ENCODE peak calls at places on chromosomes 3 and 15, in eight cellular contexts. Z, N, C, J, M, Q, V and U are unnamed samples.

GRCh38 chr3:43062040-43062555 is 43.8 kb downstream of the POMGNT2 start:
- DNase-seq in Z (no peak), N (no peak), C (no peak), J (no peak), M (no peak), Q (no peak), V (no peak), U (no peak)

GRCh38 chr15:69424748-69425413 is 10.7 kb downstream of the KIF23 start:
- DNase-seq in Z (no peak), N (no peak), C (no peak), J (no peak), M (no peak), Q (no peak), V (no peak), U (no peak)

GRCh38 chr15:100769975-100770340 is 109.7 kb upstream of the ALDH1A3 start:
- DNase-seq in Z (no peak), N (no peak), C (peak), J (no peak), M (peak), Q (peak), V (no peak), U (no peak)

GRCh38 chr3:140466535-140466934 is 211.3 kb upstream of the TRIM42 start:
- DNase-seq in Z (no peak), N (no peak), C (no peak), J (no peak), M (no peak), Q (no peak), V (no peak), U (no peak)

GRCh38 chr3:9098716-9099675 is 135.7 kb upstream of the RAD18 start:
- DNase-seq in Z (no peak), N (no peak), C (no peak), J (no peak), M (peak), Q (no peak), V (peak), U (no peak)

GRCh38 chr15:90031231-90031791 is 30.2 kb downstream of the ZNF710 start:
- DNase-seq in Z (no peak), N (peak), C (peak), J (peak), M (no peak), Q (no peak), V (no peak), U (no peak)

GRCh38 chr15:62783303-62783957 is 259.1 kb upstream of the TPM1 start:
- DNase-seq in Z (no peak), N (no peak), C (no peak), J (peak), M (peak), Q (no peak), V (no peak), U (no peak)

GRCh38 chr3:46574263-46574662 is 8.2 kb upstream of the LRRC2 start:
- DNase-seq in Z (peak), N (no peak), C (no peak), J (no peak), M (no peak), Q (no peak), V (peak), U (no peak)

GRCh38 chr15:62153228-62153627 is 11.9 kb downstream of the C2CD4B start:
- DNase-seq in Z (no peak), N (no peak), C (no peak), J (no peak), M (no peak), Q (no peak), V (no peak), U (no peak)

GRCh38 chr3:170978335-170978745 is 48.2 kb downstream of the SLC2A2 start:
- DNase-seq in Z (no peak), N (no peak), C (no peak), J (no peak), M (no peak), Q (no peak), V (no peak), U (peak)

GRCh38 chr15:52318729-52319500 is 23.3 kb upstream of the MYO5C start:
- DNase-seq in Z (no peak), N (no peak), C (no peak), J (no peak), M (no peak), Q (no peak), V (no peak), U (no peak)

GRCh38 chr3:16604887-16605602 is at the start of gene DAZL:
- DNase-seq in Z (no peak), N (no peak), C (no peak), J (no peak), M (no peak), Q (no peak), V (no peak), U (no peak)

GRCh38 chr3:143888846-143889245 is 40.6 kb upstream of the SLC9A9 start:
- DNase-seq in Z (no peak), N (no peak), C (no peak), J (no peak), M (no peak), Q (no peak), V (no peak), U (no peak)

GRCh38 chr15:84658080-84658787 is at the start of gene NMB:
- DNase-seq in Z (peak), N (peak), C (peak), J (peak), M (peak), Q (peak), V (peak), U (peak)

GRCh38 chr3:131322946-131323505 is 58.5 kb upstream of the NUDT16 start:
- DNase-seq in Z (no peak), N (no peak), C (no peak), J (no peak), M (no peak), Q (no peak), V (no peak), U (no peak)

GRCh38 chr3:57983734-57984518 is 24.3 kb upstream of the FLNB start:
- DNase-seq in Z (no peak), N (peak), C (peak), J (peak), M (peak), Q (peak), V (peak), U (no peak)

GRCh38 chr3:34351857-34352545 is 553.6 kb downstream of the PDCD6IP start:
- DNase-seq in Z (no peak), N (no peak), C (no peak), J (no peak), M (no peak), Q (no peak), V (no peak), U (no peak)

GRCh38 chr15:101435761-101436160 is 53.7 kb downstream of the PCSK6 start:
- DNase-seq in Z (no peak), N (no peak), C (no peak), J (no peak), M (no peak), Q (peak), V (no peak), U (no peak)

GRCh38 chr3:30658328-30659052 is 52.1 kb downstream of the TGFBR2 start:
- DNase-seq in Z (no peak), N (no peak), C (peak), J (peak), M (no peak), Q (no peak), V (no peak), U (no peak)

GRCh38 chr3:58082047-58082446 is 73.8 kb downstream of the FLNB start:
- DNase-seq in Z (no peak), N (peak), C (no peak), J (peak), M (no peak), Q (no peak), V (no peak), U (peak)

GRCh38 chr3:129013491-129013891 is 12.4 kb downstream of the EFCC1 start:
- DNase-seq in Z (no peak), N (no peak), C (no peak), J (no peak), M (no peak), Q (no peak), V (no peak), U (no peak)

GRCh38 chr3:169546368-169546767 is 117.1 kb downstream of the MECOM start:
- DNase-seq in Z (no peak), N (no peak), C (no peak), J (no peak), M (no peak), Q (no peak), V (no peak), U (no peak)

GRCh38 chr3:56860948-56861347 is 59.2 kb upstream of the ARHGEF3 start:
- DNase-seq in Z (no peak), N (no peak), C (no peak), J (no peak), M (no peak), Q (no peak), V (no peak), U (no peak)

GRCh38 chr3:136838641-136839555 is 20.0 kb downstream of the SLC35G2 start:
- DNase-seq in Z (no peak), N (no peak), C (no peak), J (peak), M (no peak), Q (no peak), V (no peak), U (no peak)

GRCh38 chr3:42660898-42661297 is 7.4 kb downstream of the ZBTB47 start:
- DNase-seq in Z (peak), N (no peak), C (no peak), J (no peak), M (no peak), Q (no peak), V (no peak), U (no peak)

GRCh38 chr15:99507016-99507731 is 58.6 kb upstream of the MEF2A start:
- DNase-seq in Z (no peak), N (peak), C (no peak), J (peak), M (peak), Q (peak), V (no peak), U (no peak)

GRCh38 chr3:171967137-171967783 is 72.1 kb upstream of the FNDC3B start:
- DNase-seq in Z (no peak), N (no peak), C (no peak), J (peak), M (no peak), Q (no peak), V (no peak), U (no peak)

GRCh38 chr15:100111103-100112060 is 230.4 kb downstream of the ADAMTS17 start:
- DNase-seq in Z (no peak), N (peak), C (no peak), J (peak), M (no peak), Q (peak), V (no peak), U (no peak)

GRCh38 chr3:133058243-133058642 is 20.1 kb downstream of the TMEM108 start:
- DNase-seq in Z (peak), N (no peak), C (no peak), J (no peak), M (no peak), Q (no peak), V (peak), U (no peak)

DNA sequence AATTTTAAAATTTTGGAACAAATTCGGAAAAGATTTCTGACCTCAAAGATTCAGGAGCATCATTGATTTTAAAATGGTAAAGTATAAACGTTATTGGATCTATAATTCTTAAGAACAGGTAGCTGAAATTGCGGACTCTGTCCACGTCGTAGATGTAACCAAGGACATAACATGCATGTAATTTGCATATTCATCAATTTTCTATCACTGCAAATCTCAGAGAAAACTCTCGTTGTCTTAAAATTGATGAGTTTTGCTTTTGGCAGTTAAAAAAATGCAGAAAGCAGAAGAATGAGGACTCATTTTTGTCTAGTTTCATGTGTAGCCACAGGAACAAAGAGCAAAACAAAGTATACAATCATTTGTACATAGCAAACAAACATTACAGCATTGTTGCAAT is 1094.3 kb downstream of the SI start:
- DNase-seq in Z (no peak), N (no peak), C (no peak), J (no peak), M (no peak), Q (no peak), V (no peak), U (no peak)
- TF ChIP-seq CTCF in Z (no peak), N (no peak), C (no peak), J (no peak), M (no peak), Q (no peak), V (no peak), U (no peak)

GRCh38 chr3:74267126-74267525 is 347.3 kb downstream of the CNTN3 start:
- DNase-seq in Z (no peak), N (no peak), C (no peak), J (peak), M (no peak), Q (no peak), V (no peak), U (no peak)

GRCh38 chr3:74271541-74271940 is 342.9 kb downstream of the CNTN3 start:
- DNase-seq in Z (no peak), N (no peak), C (no peak), J (no peak), M (no peak), Q (no peak), V (no peak), U (no peak)

GRCh38 chr3:74269689-74270088 is 344.8 kb downstream of the CNTN3 start:
- DNase-seq in Z (no peak), N (no peak), C (no peak), J (no peak), M (no peak), Q (no peak), V (no peak), U (no peak)

GRCh38 chr3:74268753-74269152 is 345.7 kb downstream of the CNTN3 start:
- DNase-seq in Z (no peak), N (no peak), C (no peak), J (peak), M (no peak), Q (no peak), V (no peak), U (no peak)

GRCh38 chr3:74267583-74268184 is 346.8 kb downstream of the CNTN3 start:
- DNase-seq in Z (peak), N (peak), C (peak), J (peak), M (no peak), Q (no peak), V (peak), U (no peak)
- TF ChIP-seq CTCF in Z (peak), N (peak), C (peak), J (peak), M (peak), Q (peak), V (peak), U (peak)

DNA sequence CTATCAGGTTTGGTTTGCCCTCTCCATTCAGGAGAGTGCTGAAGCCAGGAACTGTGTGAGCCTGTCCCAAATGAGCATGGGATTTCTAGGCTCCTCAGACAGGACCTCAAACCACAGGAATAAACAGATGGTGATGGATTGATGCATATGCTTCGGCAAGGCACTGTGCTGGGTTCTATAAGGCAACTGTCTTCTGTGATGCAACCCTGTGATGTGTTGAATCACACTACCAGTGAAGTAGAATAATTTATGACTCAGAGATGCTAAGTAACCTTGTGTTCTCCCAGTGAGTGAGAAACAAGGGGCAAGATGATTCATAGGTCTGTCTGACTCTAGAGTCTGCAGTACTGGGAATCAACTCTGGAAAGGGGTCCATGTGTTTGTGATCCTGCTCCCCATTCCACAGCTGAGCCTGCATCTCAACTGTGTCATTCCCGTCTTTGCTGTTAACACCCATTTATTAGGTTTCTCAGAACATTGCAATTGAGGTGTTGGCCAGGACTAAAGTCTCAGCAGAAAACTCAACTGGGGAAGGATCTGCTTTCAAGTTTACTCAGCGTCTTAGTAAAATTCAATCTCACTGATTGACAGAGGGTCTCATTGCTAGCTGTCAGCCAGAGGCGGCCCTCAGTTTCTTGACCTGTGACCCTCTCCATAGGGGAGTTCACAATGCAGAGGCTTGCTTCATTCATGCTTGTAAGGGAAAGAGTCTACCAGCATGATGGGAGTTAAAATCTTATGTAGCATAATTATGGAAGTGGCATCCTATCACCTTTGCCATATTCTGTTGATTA is 510.1 kb upstream of the CFAP20DC start:
- DNase-seq in Z (no peak), N (no peak), C (no peak), J (peak), M (no peak), Q (no peak), V (peak), U (no peak)
- TF ChIP-seq CTCF in Z (no peak), N (no peak), C (no peak), J (peak), M (no peak), Q (no peak), V (no peak), U (no peak)

DNA sequence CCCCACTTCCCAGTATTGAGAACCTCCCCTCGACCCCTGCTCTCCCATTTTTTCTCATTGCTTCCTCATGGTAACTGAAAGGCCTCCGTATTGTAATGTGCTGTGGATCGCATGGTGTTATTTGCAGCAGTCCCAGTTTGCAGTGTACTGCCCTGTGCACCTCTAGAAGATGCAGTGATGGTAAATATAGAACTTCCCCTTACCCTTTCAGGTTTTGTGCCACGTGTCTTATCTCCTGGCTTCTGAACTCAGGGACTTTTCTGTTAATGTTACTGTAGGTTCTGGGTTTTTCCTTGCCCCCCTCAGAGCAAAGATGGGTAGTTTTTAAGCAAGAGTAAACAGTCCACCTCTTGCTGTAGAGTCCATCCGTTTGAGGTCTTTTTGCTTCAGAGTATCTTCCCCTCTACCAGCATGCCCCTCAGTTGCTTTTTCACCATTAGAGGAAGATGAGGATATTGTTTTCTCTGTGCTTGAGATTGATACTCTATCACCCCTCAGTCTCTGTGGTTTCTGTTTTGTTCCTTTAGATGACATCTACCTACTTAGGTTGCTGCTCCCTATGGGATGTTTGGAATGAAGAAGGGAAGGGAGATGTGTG is 22.4 kb downstream of the CHD2 start:
- DNase-seq in Z (no peak), N (no peak), C (peak), J (no peak), M (no peak), Q (no peak), V (no peak), U (no peak)
- TF ChIP-seq CTCF in Z (no peak), N (no peak), C (no peak), J (no peak), M (no peak), Q (no peak), V (no peak), U (no peak)

GRCh38 chr3:160720123-160720746 is 35.8 kb upstream of the PPM1L start:
- DNase-seq in Z (peak), N (no peak), C (peak), J (no peak), M (no peak), Q (no peak), V (peak), U (no peak)
- TF ChIP-seq CTCF in Z (peak), N (no peak), C (no peak), J (no peak), M (no peak), Q (no peak), V (peak), U (no peak)

DNA sequence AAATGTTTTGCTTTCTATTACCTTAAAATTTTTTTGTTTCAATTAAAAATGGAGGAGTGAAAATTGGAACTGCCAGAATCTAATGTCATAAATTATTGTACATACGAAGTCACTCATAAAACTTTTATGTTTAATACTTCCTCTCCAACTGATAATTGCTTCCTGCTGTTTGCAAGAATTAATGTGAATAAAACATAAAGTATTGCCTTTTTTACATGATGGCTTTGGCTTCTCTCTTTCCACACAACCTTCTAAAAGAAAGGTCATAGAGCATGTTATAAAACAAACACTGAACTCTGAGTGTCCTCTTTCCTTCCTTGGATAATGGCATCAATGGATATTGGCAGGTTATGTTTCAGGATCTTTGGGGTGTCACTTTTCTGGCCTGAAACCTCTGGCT is 314.9 kb upstream of the MME start:
- DNase-seq in Z (no peak), N (no peak), C (no peak), J (no peak), M (no peak), Q (no peak), V (no peak), U (no peak)
- TF ChIP-seq CTCF in Z (no peak), N (no peak), C (no peak), J (no peak), M (no peak), Q (no peak), V (no peak), U (no peak)

GRCh38 chr3:39273119-39273518 is 6.7 kb downstream of the CX3CR1 start:
- DNase-seq in Z (no peak), N (no peak), C (no peak), J (no peak), M (no peak), Q (no peak), V (no peak), U (no peak)
- TF ChIP-seq CTCF in Z (peak), N (no peak), C (no peak), J (no peak), M (no peak), Q (no peak), V (peak), U (no peak)

GRCh38 chr3:106333911-106334618 is 465.3 kb upstream of the CBLB start:
- DNase-seq in Z (no peak), N (no peak), C (no peak), J (peak), M (no peak), Q (no peak), V (no peak), U (no peak)

GRCh38 chr3:106331636-106332035 is 462.8 kb upstream of the CBLB start:
- DNase-seq in Z (no peak), N (no peak), C (no peak), J (no peak), M (no peak), Q (no peak), V (no peak), U (no peak)

GRCh38 chr3:106332135-106332534 is 463.3 kb upstream of the CBLB start:
- DNase-seq in Z (no peak), N (no peak), C (no peak), J (no peak), M (no peak), Q (no peak), V (no peak), U (no peak)

GRCh38 chr3:106329505-106329904 is 460.7 kb upstream of the CBLB start:
- DNase-seq in Z (no peak), N (no peak), C (no peak), J (no peak), M (no peak), Q (no peak), V (no peak), U (no peak)

DNA sequence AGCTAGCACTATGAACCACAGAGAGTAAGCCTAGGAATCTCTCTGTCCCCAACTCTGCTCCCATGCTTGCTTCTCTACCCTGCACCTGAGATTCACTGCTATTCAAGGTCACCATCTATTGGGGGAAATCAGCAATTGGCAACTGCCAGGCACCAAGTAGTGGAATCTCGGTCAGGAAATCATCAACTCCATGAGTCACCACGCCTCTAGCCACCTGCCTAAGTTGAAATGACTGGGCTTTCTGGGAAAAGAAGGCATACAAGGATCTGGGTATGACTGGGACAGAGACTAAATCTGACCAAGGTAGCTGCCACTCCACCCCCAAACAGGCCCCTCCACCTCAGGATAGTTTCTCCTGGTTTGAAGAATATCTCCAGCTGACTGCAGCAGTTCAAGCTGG is 464.1 kb upstream of the CBLB start:
- DNase-seq in Z (peak), N (no peak), C (no peak), J (no peak), M (no peak), Q (no peak), V (no peak), U (no peak)
- TF ChIP-seq CTCF in Z (peak), N (no peak), C (no peak), J (no peak), M (no peak), Q (no peak), V (no peak), U (no peak)